ENCODE peak calls at places on chromosomes 4 and X, in five cellular contexts. X is A549, E is GM12878, Z is K562, P is H1. J is an unnamed sample.

GRCh38 chrX:33434256-33435092 is 223.1 kb upstream of the DMD start:
- DNase-seq in X (no peak), E (no peak), Z (peak), P (peak), J (peak)

GRCh38 chr4:108152980-108153379 is 15.8 kb downstream of the LEF1 start:
- DNase-seq in X (no peak), E (no peak), Z (no peak), P (no peak), J (no peak)

GRCh38 chr4:147049940-147050852 is 104.5 kb upstream of the TTC29 start:
- DNase-seq in X (no peak), E (no peak), Z (no peak), P (no peak), J (no peak)

GRCh38 chrX:68829594-68830485 is 1.0 kb downstream of the EFNB1 start:
- DNase-seq in X (peak), E (no peak), Z (no peak), P (peak), J (no peak)

GRCh38 chr4:27702710-27703431 is 842.2 kb downstream of the STIM2 start:
- DNase-seq in X (no peak), E (no peak), Z (no peak), P (peak), J (peak)

GRCh38 chrX:45017946-45018345 is 145.0 kb downstream of the KDM6A start:
- DNase-seq in X (no peak), E (no peak), Z (no peak), P (no peak), J (no peak)

GRCh38 chr4:154551872-154552686 is 1.9 kb upstream of the PLRG1 start:
- DNase-seq in X (peak), E (peak), Z (peak), P (peak), J (peak)

GRCh38 chrX:105483011-105483410 is 262.5 kb upstream of the TEX13A start:
- DNase-seq in X (no peak), E (no peak), Z (no peak), P (no peak), J (no peak)

GRCh38 chrX:31461266-31461665 is 389.4 kb upstream of the FTHL17 start:
- DNase-seq in X (no peak), E (no peak), Z (no peak), P (no peak), J (no peak)

GRCh38 chr4:137961051-137961438 is 281.1 kb downstream of the SLC7A11 start:
- DNase-seq in X (no peak), E (no peak), Z (no peak), P (no peak), J (no peak)

GRCh38 chr4:137956256-137956655 is 285.9 kb downstream of the SLC7A11 start:
- DNase-seq in X (no peak), E (no peak), Z (no peak), P (no peak), J (no peak)

GRCh38 chr4:137955615-137956014 is 286.5 kb downstream of the SLC7A11 start:
- DNase-seq in X (no peak), E (no peak), Z (no peak), P (no peak), J (no peak)

DNA sequence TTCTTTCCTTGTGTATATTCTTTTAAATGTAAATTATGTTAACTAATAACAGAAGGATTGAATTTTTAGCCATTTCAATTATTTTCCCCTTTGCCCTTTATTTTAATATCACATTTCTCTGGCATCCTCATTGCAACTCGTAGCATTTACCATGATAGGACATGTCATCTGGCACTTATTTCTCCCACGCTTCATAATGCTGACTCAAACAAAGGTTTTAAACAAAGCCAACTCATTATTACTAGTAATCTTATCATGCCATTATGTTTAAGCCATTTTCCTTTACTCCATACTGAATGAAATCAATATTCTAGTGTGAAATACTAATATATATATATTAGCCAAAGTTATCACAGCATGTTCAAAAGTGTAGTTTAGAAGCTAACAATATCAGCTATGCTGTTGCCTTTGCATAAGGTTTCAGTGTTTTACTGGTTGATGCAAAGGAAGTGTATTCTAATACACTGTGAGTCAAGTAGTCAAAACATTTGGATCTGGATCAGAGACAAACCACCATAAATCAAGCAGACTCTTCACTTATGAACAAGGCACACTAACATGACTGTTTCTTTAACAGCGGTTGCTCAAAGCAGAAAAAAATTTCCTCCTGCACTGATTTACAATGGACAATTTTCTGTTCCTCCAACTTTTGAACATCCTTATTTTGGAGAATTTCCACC is 281.6 kb downstream of the SLC7A11 start:
- DNase-seq in X (no peak), E (no peak), Z (no peak), P (no peak), J (no peak)
- TF ChIP-seq KDM1A in X (no peak), E (no peak), Z (no peak), P (no peak), J (no peak)

DNA sequence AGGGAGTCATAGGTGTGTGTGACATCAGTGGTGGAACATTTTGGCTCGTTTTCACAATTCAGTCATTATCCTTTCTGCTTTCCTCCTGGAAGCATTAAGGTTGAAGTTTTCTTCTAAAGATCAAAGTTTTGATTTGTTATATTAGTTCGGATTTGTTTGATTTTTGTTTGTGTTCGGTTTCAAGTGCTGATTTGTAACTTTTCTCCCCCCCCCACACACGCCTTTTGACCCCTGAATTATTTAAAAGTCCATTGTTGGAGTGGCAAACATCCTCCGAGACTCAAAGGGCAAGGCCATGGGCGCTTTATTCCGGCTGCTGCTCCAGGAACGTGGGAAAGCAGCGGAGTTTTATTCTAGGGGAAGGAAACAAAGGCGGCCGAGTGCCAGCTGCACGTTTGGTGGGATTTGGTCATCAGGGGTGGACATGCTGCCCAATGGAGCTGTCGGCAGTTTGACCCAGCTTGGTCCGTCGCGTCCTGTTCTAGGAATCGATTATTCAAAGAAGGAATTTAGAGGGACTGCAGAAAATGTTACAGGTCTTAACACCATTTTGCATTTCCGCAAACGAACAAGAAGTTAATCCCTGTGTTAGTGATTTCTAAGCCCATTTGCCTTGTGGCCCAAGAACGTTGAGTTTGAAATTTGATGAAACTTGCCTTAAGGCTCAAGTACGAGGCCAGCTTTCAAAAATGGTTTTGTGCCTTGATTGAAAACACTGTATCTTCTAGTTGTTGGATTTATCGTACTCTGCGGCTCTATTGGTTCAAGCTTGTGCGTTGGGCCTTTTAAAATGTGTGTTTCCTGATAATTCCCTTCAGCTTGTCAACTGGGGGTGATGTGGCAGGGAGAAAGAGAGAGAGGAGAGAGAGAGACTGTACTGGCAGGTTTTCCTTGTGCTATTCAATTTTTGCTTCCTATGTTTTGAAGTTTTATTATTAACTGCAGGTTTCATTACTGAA is 567 bp upstream of the ZNF41 start:
- DNase-seq in X (no peak), E (no peak), Z (no peak), P (no peak), J (peak)
- TF ChIP-seq KDM1A in X (no peak), E (no peak), Z (peak), P (peak), J (no peak)

DNA sequence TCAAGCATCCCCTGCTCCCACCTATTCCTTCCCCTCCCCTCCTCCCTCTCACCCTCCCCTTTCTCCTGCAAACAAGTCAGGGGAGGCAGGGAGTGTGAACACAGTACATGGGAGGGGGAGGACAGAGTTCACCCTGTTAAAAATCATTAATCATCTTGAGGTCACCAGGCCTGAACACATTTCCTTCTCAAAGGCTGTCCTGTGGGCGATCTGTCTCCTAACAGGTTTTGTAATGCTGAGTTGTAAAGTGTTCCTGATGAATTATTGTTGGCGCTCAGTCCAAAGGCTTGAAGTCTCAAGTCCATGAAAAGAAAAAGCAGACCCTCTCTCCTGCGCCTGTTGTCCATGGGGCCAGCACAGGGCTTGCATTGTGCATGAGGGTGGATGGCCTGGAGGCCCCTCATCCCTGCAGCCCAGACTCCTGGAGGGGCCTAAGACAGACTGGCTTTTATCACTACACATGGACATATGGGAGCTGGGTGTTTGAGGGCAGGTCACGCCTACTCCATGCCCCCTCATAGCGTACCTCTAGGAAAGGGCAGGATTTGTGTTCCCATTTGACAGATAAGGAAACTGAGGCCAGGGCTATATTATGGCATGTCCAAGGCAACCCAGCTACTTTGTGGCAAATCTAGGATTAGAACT is 189.1 kb downstream of the RAB28 start:
- DNase-seq in X (no peak), E (no peak), Z (no peak), P (no peak), J (peak)
- TF ChIP-seq KDM1A in X (no peak), E (no peak), Z (no peak), P (no peak), J (no peak)

GRCh38 chr4:113433536-113434246 is 327.8 kb downstream of the CAMK2D start:
- DNase-seq in X (no peak), E (no peak), Z (no peak), P (no peak), J (no peak)

GRCh38 chr4:113436360-113436759 is 325.2 kb downstream of the CAMK2D start:
- DNase-seq in X (no peak), E (no peak), Z (no peak), P (no peak), J (no peak)

GRCh38 chr4:113435893-113436292 is 325.6 kb downstream of the CAMK2D start:
- DNase-seq in X (no peak), E (no peak), Z (no peak), P (no peak), J (no peak)

GRCh38 chr4:113433116-113433515 is 328.4 kb downstream of the CAMK2D start:
- DNase-seq in X (no peak), E (no peak), Z (no peak), P (no peak), J (no peak)

DNA sequence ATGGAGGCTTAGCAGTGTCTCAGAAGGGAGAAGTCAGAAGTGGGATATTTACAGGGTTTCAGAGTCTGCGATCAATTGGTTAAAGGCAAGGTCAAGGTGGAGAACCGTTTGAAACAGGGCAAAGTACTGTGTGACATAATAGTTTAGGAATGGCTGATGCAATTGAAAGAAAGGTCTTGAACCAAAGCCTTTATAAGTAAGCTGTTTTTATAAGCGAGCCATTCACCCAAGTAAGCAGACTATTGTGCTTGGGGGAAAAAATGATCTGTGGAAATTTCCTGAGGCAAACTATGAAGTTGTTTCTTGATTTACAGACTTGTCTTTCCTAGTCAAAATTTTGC is 327.3 kb downstream of the CAMK2D start:
- DNase-seq in X (no peak), E (no peak), Z (no peak), P (no peak), J (peak)
- TF ChIP-seq KDM1A in X (no peak), E (no peak), Z (no peak), P (no peak), J (no peak)

DNA sequence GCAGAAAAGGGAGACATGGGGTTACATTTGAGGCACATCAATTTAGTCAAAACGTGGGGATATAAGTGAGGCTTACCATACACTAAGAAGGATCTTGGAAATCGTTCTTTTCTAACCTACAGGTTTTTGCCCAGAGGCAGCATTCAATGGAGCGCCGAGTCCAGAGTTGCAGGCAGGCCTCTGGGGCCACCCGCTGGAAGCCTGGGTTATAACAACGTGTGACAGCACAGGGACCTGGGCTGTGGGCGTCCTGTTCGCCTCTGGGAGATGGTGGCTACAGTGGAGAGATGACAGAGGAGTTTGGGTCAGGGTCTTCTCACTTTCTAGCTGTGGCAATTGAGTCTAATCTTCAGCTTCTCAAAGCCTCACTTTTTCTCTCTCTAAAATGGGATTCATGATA is 53.9 kb downstream of the ENPP6 start:
- DNase-seq in X (peak), E (no peak), Z (peak), P (peak), J (peak)
- TF ChIP-seq KDM1A in X (no peak), E (no peak), Z (no peak), P (no peak), J (no peak)

DNA sequence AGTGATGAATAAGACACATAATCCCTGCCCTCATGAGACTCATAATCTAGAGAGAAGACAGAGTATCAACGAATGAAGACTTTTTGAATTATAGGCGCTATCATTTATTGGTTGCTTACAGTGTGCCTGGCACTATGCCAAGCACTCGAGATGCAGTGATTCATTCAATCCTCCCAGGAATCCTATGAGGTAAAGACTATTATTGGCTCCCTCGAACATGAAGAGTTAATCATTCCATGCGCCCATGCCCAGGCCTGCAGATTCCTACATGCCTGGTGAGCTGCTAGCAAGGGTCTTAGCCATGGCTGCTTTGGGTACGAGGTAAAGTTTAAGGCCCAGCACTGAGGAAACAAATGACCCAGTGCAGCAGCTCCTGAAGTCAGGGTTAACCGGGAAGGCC is 47.0 kb downstream of the TEX13B start:
- DNase-seq in X (no peak), E (no peak), Z (no peak), P (no peak), J (no peak)
- TF ChIP-seq KDM1A in X (no peak), E (no peak), Z (no peak), P (no peak), J (no peak)